ENCODE peak calls at places on chromosomes 5 and 9, in eight cellular contexts. B, X, G, S, M, N, V and I are unnamed samples.
A peak's percentile ranks its signal among the peaks of the same experiment; 100 is the strongest.

GRCh38 chr5:2038337-2039179 is 155.8 kb upstream of the IRX4 start:
- DNase-seq in B (peak; percentile 90), X (peak; percentile 5), G (peak; percentile 89), S (no peak), M (peak; percentile 45), N (peak; percentile 39), V (peak; percentile 24), I (no peak)

GRCh38 chr5:115507682-115508081 is 36.9 kb downstream of the FEM1C start:
- DNase-seq in B (no peak), X (no peak), G (no peak), S (no peak), M (no peak), N (peak; percentile 66), V (no peak), I (no peak)

GRCh38 chr5:129079496-129079895 is 15.1 kb upstream of the ISOC1 start:
- DNase-seq in B (no peak), X (no peak), G (no peak), S (no peak), M (no peak), N (no peak), V (no peak), I (no peak)

GRCh38 chr9:2116073-2116472 is 100.9 kb downstream of the SMARCA2 start:
- DNase-seq in B (peak; percentile 23), X (peak; percentile 11), G (no peak), S (no peak), M (peak; percentile 7), N (peak; percentile 8), V (no peak), I (no peak)

GRCh38 chr5:56167522-56167921 is 65.6 kb downstream of the ANKRD55 start:
- DNase-seq in B (no peak), X (peak; percentile 66), G (no peak), S (no peak), M (no peak), N (no peak), V (no peak), I (no peak)

GRCh38 chr9:107584186-107584585 is 94.6 kb upstream of the KLF4 start:
- DNase-seq in B (no peak), X (no peak), G (no peak), S (no peak), M (no peak), N (no peak), V (no peak), I (no peak)

GRCh38 chr5:17431272-17432050 is 66.6 kb upstream of the TAF11L2 start:
- DNase-seq in B (no peak), X (no peak), G (no peak), S (no peak), M (no peak), N (no peak), V (no peak), I (no peak)

GRCh38 chr5:95261369-95262175 is 23.3 kb downstream of the MCTP1 start:
- DNase-seq in B (no peak), X (peak; percentile 17), G (no peak), S (peak; percentile 64), M (peak; percentile 37), N (peak; percentile 69), V (no peak), I (no peak)

GRCh38 chr9:79975471-79976316 is 403.9 kb downstream of the TLE4 start:
- DNase-seq in B (no peak), X (no peak), G (peak; percentile 75), S (no peak), M (no peak), N (no peak), V (no peak), I (no peak)

GRCh38 chr5:31186672-31187267 is 6.7 kb upstream of the CDH6 start:
- DNase-seq in B (peak; percentile 37), X (peak; percentile 46), G (no peak), S (no peak), M (peak; percentile 37), N (peak; percentile 83), V (no peak), I (no peak)

GRCh38 chr5:109981979-109982378 is 292.3 kb downstream of the MAN2A1 start:
- DNase-seq in B (no peak), X (no peak), G (no peak), S (no peak), M (no peak), N (no peak), V (no peak), I (no peak)

GRCh38 chr9:121768416-121769015 is 117.1 kb downstream of the DAB2IP start:
- DNase-seq in B (no peak), X (no peak), G (peak; percentile 58), S (no peak), M (no peak), N (no peak), V (no peak), I (no peak)

DNA sequence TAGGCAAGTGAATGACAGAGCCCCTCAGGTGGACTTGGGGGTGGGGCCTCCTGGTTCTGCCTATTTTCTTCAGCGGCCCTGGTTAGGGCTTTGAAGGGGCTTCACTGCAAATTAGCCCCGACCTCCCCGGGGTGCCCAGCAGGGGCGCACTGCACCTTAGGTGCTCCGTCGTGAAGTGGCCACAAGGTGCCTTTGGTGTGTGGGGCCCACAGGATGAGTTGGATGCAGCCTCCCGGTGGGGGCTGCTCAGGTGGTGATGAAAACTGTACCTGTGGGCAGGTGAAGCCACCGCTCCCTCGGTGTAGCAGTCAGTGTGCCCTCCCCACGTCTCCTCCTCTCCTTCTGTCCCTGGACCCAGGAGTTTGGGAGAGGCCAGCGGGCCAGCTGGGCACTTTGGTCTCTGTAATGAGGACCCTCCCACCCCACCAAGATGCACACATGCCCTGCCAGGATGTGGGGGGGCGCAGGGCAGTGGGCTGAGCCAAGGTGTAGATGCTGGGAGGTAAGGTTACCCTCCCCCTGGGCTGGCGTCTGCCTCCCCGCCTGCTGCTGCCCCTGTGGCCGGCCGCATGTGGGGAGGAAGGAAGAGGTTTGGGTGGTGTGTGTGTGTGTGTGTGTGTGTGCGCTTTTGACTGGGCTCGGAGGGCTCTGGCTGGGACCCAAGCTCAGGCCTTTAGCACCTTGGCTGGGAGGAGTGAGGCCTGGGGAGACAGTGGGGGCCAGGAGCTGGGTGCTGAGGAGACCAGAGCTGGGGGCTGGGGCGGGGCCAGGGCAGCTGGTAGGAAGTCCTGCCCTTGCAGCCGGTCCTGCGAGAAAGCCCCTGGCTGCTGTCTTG is 55.6 kb downstream of the RXRA start:
- DNase-seq in B (peak; percentile 65), X (no peak), G (no peak), S (no peak), M (peak; percentile 21), N (no peak), V (peak; percentile 70), I (no peak)
- H3K4me1 ChIP-seq in B (peaks cover 65% of the 10 kb centered on the region), X (peaks cover 80% of the 10 kb centered on the region), G (peaks cover 52% of the 10 kb centered on the region), S (peaks cover 3% of the 10 kb centered on the region), M (peaks cover 50% of the 10 kb centered on the region), N (peaks cover 26% of the 10 kb centered on the region), V (peaks cover 100% of the 10 kb centered on the region), I (peaks cover 88% of the 10 kb centered on the region)

GRCh38 chr5:57174128-57174849 is 430 bp downstream of the GPBP1 start:
- DNase-seq in B (no peak), X (peak; percentile 57), G (no peak), S (no peak), M (no peak), N (peak; percentile 63), V (no peak), I (no peak)
- H3K4me1 ChIP-seq in B (peaks cover 9% of the 10 kb centered on the region), X (peaks cover 6% of the 10 kb centered on the region), G (peaks cover 12% of the 10 kb centered on the region), S (no peaks in the 10 kb centered on the region), M (peaks cover 18% of the 10 kb centered on the region), N (peaks cover 37% of the 10 kb centered on the region), V (peaks cover 55% of the 10 kb centered on the region), I (peaks cover 6% of the 10 kb centered on the region)

GRCh38 chr5:143398053-143398355 is 5.5 kb downstream of the NR3C1 start:
- DNase-seq in B (no peak), X (no peak), G (no peak), S (no peak), M (no peak), N (no peak), V (no peak), I (no peak)

GRCh38 chr5:143396353-143396940 is 7.0 kb downstream of the NR3C1 start:
- DNase-seq in B (no peak), X (no peak), G (no peak), S (no peak), M (no peak), N (no peak), V (no peak), I (no peak)

GRCh38 chr5:143393516-143393915 is 10.0 kb downstream of the NR3C1 start:
- DNase-seq in B (no peak), X (no peak), G (no peak), S (no peak), M (no peak), N (no peak), V (no peak), I (no peak)

GRCh38 chr5:143397302-143398052 is 6.0 kb downstream of the NR3C1 start:
- DNase-seq in B (no peak), X (no peak), G (no peak), S (no peak), M (peak; percentile 49), N (no peak), V (no peak), I (no peak)

DNA sequence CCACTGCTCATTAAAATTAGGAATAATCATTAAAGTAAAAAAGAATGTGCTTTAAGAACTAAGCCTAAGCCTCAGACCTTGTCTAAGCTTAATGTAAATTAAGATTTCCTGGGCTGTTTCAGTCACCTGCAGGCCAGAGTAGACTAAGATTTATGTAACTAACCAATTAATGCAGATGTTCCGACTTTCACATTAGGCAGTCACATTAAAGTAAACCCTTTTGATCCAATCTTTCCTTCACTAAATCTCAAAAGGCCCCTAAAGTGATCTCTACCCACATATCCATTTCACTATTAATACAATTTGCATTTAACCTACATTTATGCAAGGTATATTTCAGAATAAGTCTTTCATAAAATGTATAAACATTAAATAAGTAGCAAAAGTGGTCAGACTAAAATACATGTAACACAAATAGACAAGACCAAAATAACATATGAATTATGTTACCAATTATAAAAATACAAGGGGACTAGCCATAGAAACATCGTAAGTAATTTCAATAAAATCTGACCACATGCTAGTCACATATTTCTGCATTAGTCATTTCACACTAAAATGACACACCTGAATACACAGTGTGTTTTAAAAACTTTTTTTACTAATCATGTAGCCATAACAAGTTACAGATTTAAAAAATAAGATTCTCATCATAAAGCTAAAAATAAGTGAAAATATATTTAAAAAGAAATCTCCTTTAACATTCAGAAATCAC is 7.7 kb downstream of the NR3C1 start:
- DNase-seq in B (no peak), X (no peak), G (no peak), S (no peak), M (no peak), N (no peak), V (no peak), I (no peak)
- H3K4me1 ChIP-seq in B (no peaks in the 10 kb centered on the region), X (peaks cover 2% of the 10 kb centered on the region), G (peaks cover 27% of the 10 kb centered on the region), S (no peaks in the 10 kb centered on the region), M (peaks cover 74% of the 10 kb centered on the region), N (peaks cover 60% of the 10 kb centered on the region), V (peaks cover 98% of the 10 kb centered on the region), I (peaks cover 99% of the 10 kb centered on the region)

GRCh38 chr9:14228602-14229001 is 85.3 kb downstream of the NFIB start:
- DNase-seq in B (no peak), X (no peak), G (no peak), S (no peak), M (no peak), N (no peak), V (no peak), I (no peak)
- H3K4me1 ChIP-seq in B (no peaks in the 10 kb centered on the region), X (no peaks in the 10 kb centered on the region), G (no peaks in the 10 kb centered on the region), S (no peaks in the 10 kb centered on the region), M (no peaks in the 10 kb centered on the region), N (no peaks in the 10 kb centered on the region), V (peaks cover 10% of the 10 kb centered on the region), I (no peaks in the 10 kb centered on the region)

GRCh38 chr5:54669285-54669684 is 151.7 kb downstream of the SNX18 start:
- DNase-seq in B (no peak), X (peak; percentile 36), G (no peak), S (no peak), M (no peak), N (peak; percentile 80), V (no peak), I (no peak)
- H3K4me1 ChIP-seq in B (peaks cover 4% of the 10 kb centered on the region), X (peaks cover 4% of the 10 kb centered on the region), G (no peaks in the 10 kb centered on the region), S (no peaks in the 10 kb centered on the region), M (no peaks in the 10 kb centered on the region), N (peaks cover 36% of the 10 kb centered on the region), V (peaks cover 59% of the 10 kb centered on the region), I (peaks cover 8% of the 10 kb centered on the region)